ENCODE peak calls at places on chromosomes 5 and 9, in ten cellular contexts. One of them, this sample, is unnamed.

GRCh38 chr9:27671591-27671990 is 98.3 kb upstream of the C9orf72 start:
- DNase-seq in lower lobe of right lung: no peak
- DNase-seq in activated T-helper 1 cell treated with anti-CD3 and anti-CD28 coated beads, Interleukin-12 subunit alpha, Interleukin-12 subunit beta, Interleukin-2, Interleukin-4 antibody, amounts not matched to agents 30 ng/mL and 10 ng/mL and 1 ng/mL, durations not matched to agents 14 hours and 24 hours and 36 hours: no peak
- DNase-seq in SIG-M5: no peak
- DNase-seq in stimulated activated CD8-positive, alpha-beta memory T cell treated with anti-CD3 and anti-CD28 coated beads, Interleukin-4, amount 100 ng/mL, for 4 hours: no peak
- DNase-seq in EL: no peak
- DNase-seq in AG09319: no peak
- DNase-seq in AG08395: no peak
- DNase-seq in NCI-H345: no peak
- DNase-seq in hepatocyte: no peak
- DNase-seq in this sample: no peak

GRCh38 chr5:81633916-81634315 is 117.0 kb downstream of the SSBP2 start:
- DNase-seq in SIG-M5: no peak
- DNase-seq in EL: no peak
- DNase-seq in activated T-helper 1 cell treated with anti-CD3 and anti-CD28 coated beads, Interleukin-12 subunit alpha, Interleukin-12 subunit beta, Interleukin-2, Interleukin-4 antibody, amounts not matched to agents 30 ng/mL and 10 ng/mL and 1 ng/mL, durations not matched to agents 14 hours and 24 hours and 36 hours: no peak
- DNase-seq in stimulated activated CD8-positive, alpha-beta memory T cell treated with anti-CD3 and anti-CD28 coated beads, Interleukin-4, amount 100 ng/mL, for 4 hours: no peak
- DNase-seq in AG09319: no peak
- DNase-seq in lower lobe of right lung: no peak
- DNase-seq in AG08395: no peak
- DNase-seq in NCI-H345: no peak
- DNase-seq in hepatocyte: no peak
- DNase-seq in this sample: no peak

GRCh38 chr5:137016783-137017324 is 482.3 kb downstream of the SPOCK1 start:
- DNase-seq in activated T-helper 1 cell treated with anti-CD3 and anti-CD28 coated beads, Interleukin-12 subunit alpha, Interleukin-12 subunit beta, Interleukin-2, Interleukin-4 antibody, amounts not matched to agents 30 ng/mL and 10 ng/mL and 1 ng/mL, durations not matched to agents 14 hours and 24 hours and 36 hours: no peak
- DNase-seq in NCI-H345: peak; percentile 83
- DNase-seq in EL: no peak
- DNase-seq in lower lobe of right lung: no peak
- DNase-seq in AG09319: no peak
- DNase-seq in hepatocyte: no peak
- DNase-seq in SIG-M5: no peak
- DNase-seq in stimulated activated CD8-positive, alpha-beta memory T cell treated with anti-CD3 and anti-CD28 coated beads, Interleukin-4, amount 100 ng/mL, for 4 hours: no peak
- DNase-seq in AG08395: no peak
- DNase-seq in this sample: no peak

GRCh38 chr5:34709861-34710673 is 53.9 kb downstream of the RAI14 start:
- DNase-seq in stimulated activated CD8-positive, alpha-beta memory T cell treated with anti-CD3 and anti-CD28 coated beads, Interleukin-4, amount 100 ng/mL, for 4 hours: no peak
- DNase-seq in hepatocyte: peak; percentile 22
- DNase-seq in NCI-H345: no peak
- DNase-seq in AG08395: peak; percentile 31
- DNase-seq in activated T-helper 1 cell treated with anti-CD3 and anti-CD28 coated beads, Interleukin-12 subunit alpha, Interleukin-12 subunit beta, Interleukin-2, Interleukin-4 antibody, amounts not matched to agents 30 ng/mL and 10 ng/mL and 1 ng/mL, durations not matched to agents 14 hours and 24 hours and 36 hours: no peak
- DNase-seq in SIG-M5: no peak
- DNase-seq in lower lobe of right lung: no peak
- DNase-seq in EL: peak; percentile 92
- DNase-seq in AG09319: no peak
- DNase-seq in this sample: no peak

GRCh38 chr9:118418887-118419620 is 714.9 kb downstream of the TLR4 start:
- DNase-seq in activated T-helper 1 cell treated with anti-CD3 and anti-CD28 coated beads, Interleukin-12 subunit alpha, Interleukin-12 subunit beta, Interleukin-2, Interleukin-4 antibody, amounts not matched to agents 30 ng/mL and 10 ng/mL and 1 ng/mL, durations not matched to agents 14 hours and 24 hours and 36 hours: no peak
- DNase-seq in AG08395: no peak
- DNase-seq in SIG-M5: no peak
- DNase-seq in EL: no peak
- DNase-seq in NCI-H345: no peak
- DNase-seq in AG09319: no peak
- DNase-seq in hepatocyte: peak; percentile 38
- DNase-seq in stimulated activated CD8-positive, alpha-beta memory T cell treated with anti-CD3 and anti-CD28 coated beads, Interleukin-4, amount 100 ng/mL, for 4 hours: no peak
- DNase-seq in lower lobe of right lung: no peak
- DNase-seq in this sample: no peak

GRCh38 chr9:126494264-126494663 is 119.5 kb upstream of the LMX1B start:
- DNase-seq in AG08395: no peak
- DNase-seq in lower lobe of right lung: no peak
- DNase-seq in AG09319: no peak
- DNase-seq in NCI-H345: no peak
- DNase-seq in EL: no peak
- DNase-seq in SIG-M5: no peak
- DNase-seq in stimulated activated CD8-positive, alpha-beta memory T cell treated with anti-CD3 and anti-CD28 coated beads, Interleukin-4, amount 100 ng/mL, for 4 hours: no peak
- DNase-seq in hepatocyte: no peak
- DNase-seq in activated T-helper 1 cell treated with anti-CD3 and anti-CD28 coated beads, Interleukin-12 subunit alpha, Interleukin-12 subunit beta, Interleukin-2, Interleukin-4 antibody, amounts not matched to agents 30 ng/mL and 10 ng/mL and 1 ng/mL, durations not matched to agents 14 hours and 24 hours and 36 hours: no peak
- DNase-seq in this sample: no peak

GRCh38 chr9:93668261-93668871 is 92.0 kb downstream of the PHF2 start:
- DNase-seq in activated T-helper 1 cell treated with anti-CD3 and anti-CD28 coated beads, Interleukin-12 subunit alpha, Interleukin-12 subunit beta, Interleukin-2, Interleukin-4 antibody, amounts not matched to agents 30 ng/mL and 10 ng/mL and 1 ng/mL, durations not matched to agents 14 hours and 24 hours and 36 hours: no peak
- DNase-seq in stimulated activated CD8-positive, alpha-beta memory T cell treated with anti-CD3 and anti-CD28 coated beads, Interleukin-4, amount 100 ng/mL, for 4 hours: no peak
- DNase-seq in lower lobe of right lung: no peak
- DNase-seq in EL: no peak
- DNase-seq in NCI-H345: no peak
- DNase-seq in hepatocyte: no peak
- DNase-seq in AG08395: no peak
- DNase-seq in AG09319: no peak
- DNase-seq in SIG-M5: no peak
- DNase-seq in this sample: no peak

GRCh38 chr5:473344-474192 is 30.6 kb downstream of the EXOC3 start:
- DNase-seq in SIG-M5: no peak
- DNase-seq in AG09319: no peak
- DNase-seq in NCI-H345: peak; percentile 24
- DNase-seq in EL: peak; percentile 60
- DNase-seq in AG08395: peak; percentile 39
- DNase-seq in activated T-helper 1 cell treated with anti-CD3 and anti-CD28 coated beads, Interleukin-12 subunit alpha, Interleukin-12 subunit beta, Interleukin-2, Interleukin-4 antibody, amounts not matched to agents 30 ng/mL and 10 ng/mL and 1 ng/mL, durations not matched to agents 14 hours and 24 hours and 36 hours: no peak
- DNase-seq in stimulated activated CD8-positive, alpha-beta memory T cell treated with anti-CD3 and anti-CD28 coated beads, Interleukin-4, amount 100 ng/mL, for 4 hours: no peak
- DNase-seq in lower lobe of right lung: peak; percentile 61
- DNase-seq in hepatocyte: peak; percentile 69
- DNase-seq in this sample: no peak

GRCh38 chr9:37421914-37422288 is 595 bp upstream of the GRHPR start:
- DNase-seq in stimulated activated CD8-positive, alpha-beta memory T cell treated with anti-CD3 and anti-CD28 coated beads, Interleukin-4, amount 100 ng/mL, for 4 hours: no peak
- DNase-seq in activated T-helper 1 cell treated with anti-CD3 and anti-CD28 coated beads, Interleukin-12 subunit alpha, Interleukin-12 subunit beta, Interleukin-2, Interleukin-4 antibody, amounts not matched to agents 30 ng/mL and 10 ng/mL and 1 ng/mL, durations not matched to agents 14 hours and 24 hours and 36 hours: no peak
- DNase-seq in AG08395: no peak
- DNase-seq in EL: no peak
- DNase-seq in NCI-H345: no peak
- DNase-seq in AG09319: no peak
- DNase-seq in hepatocyte: no peak
- DNase-seq in lower lobe of right lung: peak; percentile 71
- DNase-seq in SIG-M5: no peak
- DNase-seq in this sample: no peak

This sample was measured in esophagus squamous epithelium.